ENCODE peak calls at places on chromosomes 7 and 10, in eight cellular contexts. One of them, this sample, is unnamed.

GRCh38 chr7:19522486-19522885 is 186.4 kb downstream of the POLR1F start:
- DNase-seq in cardiac fibroblast: peak
- DNase-seq in mucosa of descending colon: no peak
- DNase-seq in GM12865: no peak
- DNase-seq in fibroblast of lung: peak
- DNase-seq in Caco-2: no peak
- DNase-seq in fibroblast of the aortic adventitia: peak
- DNase-seq in A549: no peak
- DNase-seq in this sample: no peak

GRCh38 chr7:55971045-55971444 is 6.7 kb downstream of the NIPSNAP2 start:
- DNase-seq in cardiac fibroblast: no peak
- DNase-seq in mucosa of descending colon: no peak
- DNase-seq in GM12865: no peak
- DNase-seq in fibroblast of lung: no peak
- DNase-seq in Caco-2: no peak
- DNase-seq in fibroblast of the aortic adventitia: no peak
- DNase-seq in A549: no peak
- DNase-seq in this sample: no peak

GRCh38 chr7:74059681-74060588 is 23.7 kb upstream of the LIMK1 start:
- DNase-seq in cardiac fibroblast: no peak
- DNase-seq in mucosa of descending colon: peak
- DNase-seq in GM12865: no peak
- DNase-seq in fibroblast of lung: no peak
- DNase-seq in Caco-2: no peak
- DNase-seq in fibroblast of the aortic adventitia: peak
- DNase-seq in A549: peak
- DNase-seq in this sample: no peak

GRCh38 chr10:110893559-110894179 is 21.9 kb downstream of the PDCD4 start:
- DNase-seq in cardiac fibroblast: peak
- DNase-seq in mucosa of descending colon: no peak
- DNase-seq in GM12865: peak
- DNase-seq in fibroblast of lung: peak
- DNase-seq in Caco-2: no peak
- DNase-seq in fibroblast of the aortic adventitia: peak
- DNase-seq in A549: peak
- DNase-seq in this sample: no peak

GRCh38 chr7:86914468-86915054 is 144.9 kb downstream of the ELAPOR2 start:
- DNase-seq in cardiac fibroblast: peak
- DNase-seq in mucosa of descending colon: no peak
- DNase-seq in GM12865: peak
- DNase-seq in fibroblast of lung: peak
- DNase-seq in Caco-2: no peak
- DNase-seq in fibroblast of the aortic adventitia: peak
- DNase-seq in A549: peak
- DNase-seq in this sample: no peak

GRCh38 chr7:130421685-130422084 is 19.1 kb downstream of the CEP41 start:
- DNase-seq in cardiac fibroblast: no peak
- DNase-seq in mucosa of descending colon: no peak
- DNase-seq in GM12865: peak
- DNase-seq in fibroblast of lung: peak
- DNase-seq in Caco-2: no peak
- DNase-seq in fibroblast of the aortic adventitia: peak
- DNase-seq in A549: no peak
- DNase-seq in this sample: no peak

GRCh38 chr10:28910960-28911359 is 233.6 kb downstream of the BAMBI start:
- DNase-seq in cardiac fibroblast: peak
- DNase-seq in mucosa of descending colon: no peak
- DNase-seq in GM12865: no peak
- DNase-seq in fibroblast of lung: peak
- DNase-seq in Caco-2: no peak
- DNase-seq in fibroblast of the aortic adventitia: peak
- DNase-seq in A549: no peak
- DNase-seq in this sample: no peak

GRCh38 chr7:96547371-96547811 is 162.3 kb downstream of the SEM1 start:
- DNase-seq in cardiac fibroblast: no peak
- DNase-seq in mucosa of descending colon: no peak
- DNase-seq in GM12865: no peak
- DNase-seq in fibroblast of lung: no peak
- DNase-seq in Caco-2: no peak
- DNase-seq in fibroblast of the aortic adventitia: no peak
- DNase-seq in A549: no peak
- DNase-seq in this sample: no peak

GRCh38 chr7:3279147-3279818 is 21.8 kb upstream of the SDK1 start:
- DNase-seq in cardiac fibroblast: no peak
- DNase-seq in mucosa of descending colon: no peak
- DNase-seq in GM12865: no peak
- DNase-seq in fibroblast of lung: no peak
- DNase-seq in Caco-2: no peak
- DNase-seq in fibroblast of the aortic adventitia: no peak
- DNase-seq in A549: no peak
- DNase-seq in this sample: no peak

GRCh38 chr10:7853892-7854289 is 35.6 kb downstream of the TAF3 start:
- DNase-seq in cardiac fibroblast: no peak
- DNase-seq in mucosa of descending colon: no peak
- DNase-seq in GM12865: no peak
- DNase-seq in fibroblast of lung: no peak
- DNase-seq in Caco-2: no peak
- DNase-seq in fibroblast of the aortic adventitia: no peak
- DNase-seq in A549: no peak
- DNase-seq in this sample: peak

GRCh38 chr7:86326847-86327246 is 316.9 kb upstream of the GRM3 start:
- DNase-seq in cardiac fibroblast: no peak
- DNase-seq in mucosa of descending colon: no peak
- DNase-seq in GM12865: no peak
- DNase-seq in fibroblast of lung: no peak
- DNase-seq in Caco-2: no peak
- DNase-seq in fibroblast of the aortic adventitia: no peak
- DNase-seq in A549: no peak
- DNase-seq in this sample: no peak

GRCh38 chr10:69248117-69248730 is 28.1 kb downstream of the HKDC1 start:
- DNase-seq in cardiac fibroblast: no peak
- DNase-seq in mucosa of descending colon: no peak
- DNase-seq in GM12865: no peak
- DNase-seq in fibroblast of lung: no peak
- DNase-seq in Caco-2: no peak
- DNase-seq in fibroblast of the aortic adventitia: no peak
- DNase-seq in A549: no peak
- DNase-seq in this sample: no peak

GRCh38 chr7:112873831-112874553 is 83.8 kb upstream of the TMEM168 start:
- DNase-seq in cardiac fibroblast: no peak
- DNase-seq in mucosa of descending colon: no peak
- DNase-seq in GM12865: peak
- DNase-seq in fibroblast of lung: no peak
- DNase-seq in Caco-2: no peak
- DNase-seq in fibroblast of the aortic adventitia: no peak
- DNase-seq in A549: no peak
- DNase-seq in this sample: no peak

GRCh38 chr10:58106211-58107035 is 161.3 kb downstream of the IPMK start:
- DNase-seq in cardiac fibroblast: no peak
- DNase-seq in mucosa of descending colon: no peak
- DNase-seq in GM12865: no peak
- DNase-seq in fibroblast of lung: no peak
- DNase-seq in Caco-2: no peak
- DNase-seq in fibroblast of the aortic adventitia: no peak
- DNase-seq in A549: no peak
- DNase-seq in this sample: no peak

GRCh38 chr10:15775513-15775912 is 55.8 kb upstream of the ITGA8 start:
- DNase-seq in cardiac fibroblast: peak
- DNase-seq in mucosa of descending colon: no peak
- DNase-seq in GM12865: no peak
- DNase-seq in fibroblast of lung: peak
- DNase-seq in Caco-2: no peak
- DNase-seq in fibroblast of the aortic adventitia: peak
- DNase-seq in A549: no peak
- DNase-seq in this sample: no peak

GRCh38 chr7:66169616-66170015 is 35.5 kb upstream of the TPST1 start:
- DNase-seq in cardiac fibroblast: no peak
- DNase-seq in mucosa of descending colon: no peak
- DNase-seq in GM12865: no peak
- DNase-seq in fibroblast of lung: no peak
- DNase-seq in Caco-2: no peak
- DNase-seq in fibroblast of the aortic adventitia: no peak
- DNase-seq in A549: no peak
- DNase-seq in this sample: no peak

GRCh38 chr10:61904711-61905445 is 3.4 kb downstream of the ARID5B start:
- DNase-seq in cardiac fibroblast: peak
- DNase-seq in mucosa of descending colon: no peak
- DNase-seq in GM12865: peak
- DNase-seq in fibroblast of lung: peak
- DNase-seq in Caco-2: peak
- DNase-seq in fibroblast of the aortic adventitia: peak
- DNase-seq in A549: peak
- DNase-seq in this sample: peak
- TF ChIP-seq CTCF in cardiac fibroblast: peak
- TF ChIP-seq CTCF in mucosa of descending colon: no peak
- TF ChIP-seq CTCF in GM12865: peak
- TF ChIP-seq CTCF in fibroblast of lung: peak
- TF ChIP-seq CTCF in Caco-2: peak
- TF ChIP-seq CTCF in fibroblast of the aortic adventitia: peak
- TF ChIP-seq CTCF in A549: peak
- TF ChIP-seq CTCF in this sample: peak

GRCh38 chr7:151951672-151952338 is 4.4 kb upstream of the GALNTL5 start:
- DNase-seq in cardiac fibroblast: no peak
- DNase-seq in mucosa of descending colon: no peak
- DNase-seq in GM12865: no peak
- DNase-seq in fibroblast of lung: no peak
- DNase-seq in Caco-2: no peak
- DNase-seq in fibroblast of the aortic adventitia: no peak
- DNase-seq in A549: no peak
- DNase-seq in this sample: no peak
- H3K4me3 ChIP-seq in cardiac fibroblast: no peak
- H3K4me3 ChIP-seq in mucosa of descending colon: no peak
- H3K4me3 ChIP-seq in GM12865: no peak
- H3K4me3 ChIP-seq in fibroblast of lung: no peak
- H3K4me3 ChIP-seq in Caco-2: no peak
- H3K4me3 ChIP-seq in fibroblast of the aortic adventitia: no peak
- H3K4me3 ChIP-seq in A549: no peak
- H3K4me3 ChIP-seq in this sample: no peak

GRCh38 chr7:154503962-154504550 is 451.9 kb downstream of the DPP6 start:
- DNase-seq in cardiac fibroblast: peak
- DNase-seq in mucosa of descending colon: no peak
- DNase-seq in GM12865: peak
- DNase-seq in fibroblast of lung: peak
- DNase-seq in Caco-2: no peak
- DNase-seq in fibroblast of the aortic adventitia: peak
- DNase-seq in A549: peak
- DNase-seq in this sample: peak
- TF ChIP-seq CTCF in cardiac fibroblast: peak
- TF ChIP-seq CTCF in mucosa of descending colon: peak
- TF ChIP-seq CTCF in GM12865: peak
- TF ChIP-seq CTCF in fibroblast of lung: peak
- TF ChIP-seq CTCF in Caco-2: peak
- TF ChIP-seq CTCF in fibroblast of the aortic adventitia: no peak
- TF ChIP-seq CTCF in A549: peak
- TF ChIP-seq CTCF in this sample: peak

GRCh38 chr7:45028920-45029344 is 28.9 kb downstream of the CCM2 start:
- DNase-seq in cardiac fibroblast: no peak
- DNase-seq in mucosa of descending colon: no peak
- DNase-seq in GM12865: no peak
- DNase-seq in fibroblast of lung: no peak
- DNase-seq in Caco-2: no peak
- DNase-seq in fibroblast of the aortic adventitia: no peak
- DNase-seq in A549: no peak
- DNase-seq in this sample: no peak

GRCh38 chr7:45026984-45027773 is 27.2 kb downstream of the CCM2 start:
- DNase-seq in cardiac fibroblast: peak
- DNase-seq in mucosa of descending colon: no peak
- DNase-seq in GM12865: peak
- DNase-seq in fibroblast of lung: peak
- DNase-seq in Caco-2: no peak
- DNase-seq in fibroblast of the aortic adventitia: no peak
- DNase-seq in A549: no peak
- DNase-seq in this sample: no peak

GRCh38 chr7:45026013-45026412 is 26.0 kb downstream of the CCM2 start:
- DNase-seq in cardiac fibroblast: no peak
- DNase-seq in mucosa of descending colon: no peak
- DNase-seq in GM12865: peak
- DNase-seq in fibroblast of lung: no peak
- DNase-seq in Caco-2: no peak
- DNase-seq in fibroblast of the aortic adventitia: no peak
- DNase-seq in A549: no peak
- DNase-seq in this sample: no peak

GRCh38 chr7:45028138-45028919 is 28.3 kb downstream of the CCM2 start:
- DNase-seq in cardiac fibroblast: no peak
- DNase-seq in mucosa of descending colon: no peak
- DNase-seq in GM12865: no peak
- DNase-seq in fibroblast of lung: no peak
- DNase-seq in Caco-2: no peak
- DNase-seq in fibroblast of the aortic adventitia: no peak
- DNase-seq in A549: no peak
- DNase-seq in this sample: no peak

GRCh38 chr7:45027774-45028114 is 27.7 kb downstream of the CCM2 start:
- DNase-seq in cardiac fibroblast: no peak
- DNase-seq in mucosa of descending colon: no peak
- DNase-seq in GM12865: peak
- DNase-seq in fibroblast of lung: no peak
- DNase-seq in Caco-2: no peak
- DNase-seq in fibroblast of the aortic adventitia: no peak
- DNase-seq in A549: no peak
- DNase-seq in this sample: no peak
- H3K4me3 ChIP-seq in cardiac fibroblast: no peak
- H3K4me3 ChIP-seq in mucosa of descending colon: no peak
- H3K4me3 ChIP-seq in GM12865: peak
- H3K4me3 ChIP-seq in fibroblast of lung: no peak
- H3K4me3 ChIP-seq in Caco-2: no peak
- H3K4me3 ChIP-seq in fibroblast of the aortic adventitia: no peak
- H3K4me3 ChIP-seq in A549: no peak
- H3K4me3 ChIP-seq in this sample: no peak

GRCh38 chr7:102093599-102094001 is 193.1 kb upstream of the SH2B2 start:
- DNase-seq in cardiac fibroblast: no peak
- DNase-seq in mucosa of descending colon: no peak
- DNase-seq in GM12865: no peak
- DNase-seq in fibroblast of lung: no peak
- DNase-seq in Caco-2: no peak
- DNase-seq in fibroblast of the aortic adventitia: no peak
- DNase-seq in A549: no peak
- DNase-seq in this sample: no peak
- TF ChIP-seq CTCF in cardiac fibroblast: no peak
- TF ChIP-seq CTCF in mucosa of descending colon: no peak
- TF ChIP-seq CTCF in GM12865: no peak
- TF ChIP-seq CTCF in fibroblast of lung: no peak
- TF ChIP-seq CTCF in Caco-2: no peak
- TF ChIP-seq CTCF in fibroblast of the aortic adventitia: no peak
- TF ChIP-seq CTCF in A549: no peak
- TF ChIP-seq CTCF in this sample: no peak

DNA sequence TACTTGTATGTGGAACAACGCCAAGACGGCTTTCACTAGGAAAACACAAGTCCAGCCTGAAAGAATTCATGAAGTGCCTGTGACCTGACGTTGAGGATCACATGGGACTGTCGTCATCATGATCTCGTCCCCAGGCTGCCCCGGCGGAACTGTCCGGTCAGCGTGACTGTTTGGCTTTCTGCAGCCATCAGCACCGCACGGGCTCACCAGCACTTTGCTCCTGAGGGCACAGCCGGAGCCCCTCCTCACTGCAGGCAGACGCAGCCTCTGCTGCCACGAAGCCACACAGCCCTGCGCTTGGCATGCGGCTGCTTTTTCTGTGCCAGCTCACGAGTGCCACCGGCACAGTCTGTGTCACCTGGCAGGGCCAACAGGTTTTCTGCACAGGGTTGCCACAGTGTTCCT is 9.4 kb upstream of the GET4 start:
- DNase-seq in cardiac fibroblast: peak
- DNase-seq in mucosa of descending colon: no peak
- DNase-seq in GM12865: no peak
- DNase-seq in fibroblast of lung: peak
- DNase-seq in Caco-2: no peak
- DNase-seq in fibroblast of the aortic adventitia: peak
- DNase-seq in A549: no peak
- DNase-seq in this sample: peak
- H3K4me3 ChIP-seq in cardiac fibroblast: no peak
- H3K4me3 ChIP-seq in mucosa of descending colon: no peak
- H3K4me3 ChIP-seq in GM12865: no peak
- H3K4me3 ChIP-seq in fibroblast of lung: peak
- H3K4me3 ChIP-seq in Caco-2: no peak
- H3K4me3 ChIP-seq in fibroblast of the aortic adventitia: no peak
- H3K4me3 ChIP-seq in A549: no peak
- H3K4me3 ChIP-seq in this sample: no peak